ENCODE peak calls at places on chromosome 13, in seven cellular contexts. M, W, O, T, Z, H and K are unnamed samples.

GRCh38 chr13:109243311-109243951 is 543.0 kb downstream of the IRS2 start:
- DNase-seq in M (peak), W (no peak), O (no peak), T (peak), Z (no peak), H (no peak), K (peak)

GRCh38 chr13:26112843-26113242 is 61.0 kb upstream of the SHISA2 start:
- DNase-seq in M (no peak), W (no peak), O (no peak), T (no peak), Z (no peak), H (no peak), K (peak)

GRCh38 chr13:37473035-37473434 is 125.5 kb downstream of the POSTN start:
- DNase-seq in M (no peak), W (no peak), O (no peak), T (no peak), Z (no peak), H (no peak), K (no peak)

GRCh38 chr13:97386832-97387486 is 47.0 kb upstream of the RAP2A start:
- DNase-seq in M (no peak), W (no peak), O (no peak), T (no peak), Z (no peak), H (no peak), K (no peak)

GRCh38 chr13:60514891-60515290 is 117.9 kb downstream of the TDRD3 start:
- DNase-seq in M (no peak), W (no peak), O (no peak), T (no peak), Z (no peak), H (no peak), K (no peak)

GRCh38 chr13:80235559-80236296 is 105.2 kb downstream of the SPRY2 start:
- DNase-seq in M (no peak), W (no peak), O (no peak), T (no peak), Z (no peak), H (no peak), K (peak)

GRCh38 chr13:113020323-113021080 is 51.5 kb downstream of the MCF2L start:
- DNase-seq in M (no peak), W (no peak), O (no peak), T (no peak), Z (no peak), H (no peak), K (no peak)

GRCh38 chr13:106318941-106319411 is 216.5 kb downstream of the EFNB2 start:
- DNase-seq in M (peak), W (no peak), O (no peak), T (peak), Z (no peak), H (no peak), K (peak)

GRCh38 chr13:55160911-55161310 is 1979.8 kb upstream of the PRR20A start:
- DNase-seq in M (no peak), W (no peak), O (no peak), T (no peak), Z (no peak), H (no peak), K (no peak)

GRCh38 chr13:110283661-110284516 is 23.1 kb downstream of the COL4A1 start:
- DNase-seq in M (no peak), W (no peak), O (no peak), T (no peak), Z (no peak), H (no peak), K (no peak)

GRCh38 chr13:110036060-110036459 is 249.7 kb upstream of the IRS2 start:
- DNase-seq in M (no peak), W (no peak), O (no peak), T (no peak), Z (no peak), H (no peak), K (no peak)

GRCh38 chr13:46303743-46304385 is 83.2 kb downstream of the RUBCNL start:
- DNase-seq in M (no peak), W (no peak), O (no peak), T (no peak), Z (no peak), H (no peak), K (no peak)

GRCh38 chr13:67299072-67299635 is 69.0 kb upstream of the PCDH9 start:
- DNase-seq in M (no peak), W (no peak), O (no peak), T (no peak), Z (no peak), H (no peak), K (peak)

GRCh38 chr13:50529154-50529882 is 314.2 kb downstream of the DLEU7 start:
- DNase-seq in M (no peak), W (no peak), O (peak), T (peak), Z (no peak), H (peak), K (peak)

GRCh38 chr13:20993661-20994440 is 67.5 kb downstream of the LATS2 start:
- DNase-seq in M (peak), W (no peak), O (no peak), T (no peak), Z (no peak), H (no peak), K (peak)

GRCh38 chr13:26558074-26558805 is 757 bp downstream of the WASF3 start:
- DNase-seq in M (no peak), W (no peak), O (no peak), T (no peak), Z (no peak), H (no peak), K (peak)

GRCh38 chr13:64871742-64872141 is 2358.4 kb downstream of the PCDH9 start:
- DNase-seq in M (no peak), W (no peak), O (no peak), T (no peak), Z (no peak), H (no peak), K (no peak)

GRCh38 chr13:95087746-95088305 is 213.4 kb downstream of the ABCC4 start:
- DNase-seq in M (no peak), W (no peak), O (no peak), T (no peak), Z (no peak), H (no peak), K (peak)

GRCh38 chr13:113116206-113116800 is 6.3 kb upstream of the F10 start:
- DNase-seq in M (no peak), W (no peak), O (no peak), T (no peak), Z (no peak), H (no peak), K (no peak)

GRCh38 chr13:31111136-31111535 is 50.6 kb downstream of the HSPH1 start:
- DNase-seq in M (no peak), W (no peak), O (no peak), T (no peak), Z (no peak), H (no peak), K (peak)

GRCh38 chr13:109271991-109272454 is 514.4 kb downstream of the IRS2 start:
- DNase-seq in M (no peak), W (no peak), O (no peak), T (no peak), Z (no peak), H (no peak), K (peak)

GRCh38 chr13:99589575-99589974 is 88.3 kb downstream of the TM9SF2 start:
- DNase-seq in M (no peak), W (no peak), O (no peak), T (no peak), Z (no peak), H (no peak), K (no peak)

GRCh38 chr13:48490241-48490640 is 42.6 kb downstream of the RCBTB2 start:
- DNase-seq in M (no peak), W (no peak), O (no peak), T (no peak), Z (no peak), H (no peak), K (no peak)

GRCh38 chr13:110869805-110870706 is 44.8 kb downstream of the ANKRD10 start:
- DNase-seq in M (peak), W (no peak), O (no peak), T (peak), Z (no peak), H (peak), K (peak)

GRCh38 chr13:49627831-49628652 is at the start of gene ARL11:
- DNase-seq in M (no peak), W (no peak), O (no peak), T (no peak), Z (peak), H (no peak), K (peak)

GRCh38 chr13:50421457-50422130 is 406.4 kb downstream of the KCNRG start:
- DNase-seq in M (peak), W (no peak), O (no peak), T (no peak), Z (no peak), H (no peak), K (peak)

GRCh38 chr13:80850771-80851170 is 509.8 kb upstream of the SPRY2 start:
- DNase-seq in M (no peak), W (no peak), O (no peak), T (no peak), Z (no peak), H (no peak), K (no peak)

GRCh38 chr13:29423050-29423449 is 172.4 kb downstream of the SLC7A1 start:
- DNase-seq in M (no peak), W (no peak), O (no peak), T (no peak), Z (no peak), H (no peak), K (no peak)

GRCh38 chr13:91592050-91593014 is 193.9 kb downstream of the GPC5 start:
- DNase-seq in M (no peak), W (no peak), O (no peak), T (no peak), Z (no peak), H (no peak), K (peak)

GRCh38 chr13:110187501-110188161 is 119.3 kb downstream of the COL4A1 start:
- DNase-seq in M (no peak), W (no peak), O (no peak), T (no peak), Z (no peak), H (no peak), K (peak)

GRCh38 chr13:102571075-102571474 is 25.7 kb upstream of the TPP2 start:
- DNase-seq in M (no peak), W (no peak), O (no peak), T (no peak), Z (no peak), H (no peak), K (peak)